ENCODE peak calls at places on chromosomes 2 and 18, in ten cellular contexts. C is sigmoid colon, O is SK-N-SH, Q is transverse colon, T is stomach, R is Panc1, V is endothelial cell of umbilical vein, W is K562, H is suprapubic skin, F is spleen. G is an unnamed sample. For H3K9me3, the result is how much of the 10 kb centered on the place peaks cover.

GRCh38 chr2:53403836-53404413 is 363.7 kb upstream of the CHAC2 start:
- DNase-seq in C (no peak), O (no peak), Q (no peak), T (no peak), R (peak), V (no peak), W (no peak), H (no peak), F (no peak), G (no peak)

GRCh38 chr2:47346107-47346506 is 56.8 kb upstream of the MSH2 start:
- DNase-seq in C (no peak), O (no peak), Q (no peak), T (no peak), R (no peak), V (no peak), W (no peak), H (no peak), F (no peak), G (no peak)

GRCh38 chr2:69177785-69178636 is 165.0 kb downstream of the ANTXR1 start:
- DNase-seq in C (peak), O (peak), Q (peak), T (peak), R (no peak), V (peak), W (peak), H (peak), F (peak), G (peak)

GRCh38 chr2:201879986-201880385 is 73.6 kb downstream of the CDK15 start:
- DNase-seq in C (no peak), O (no peak), Q (no peak), T (no peak), R (no peak), V (no peak), W (no peak), H (peak), F (no peak), G (no peak)

GRCh38 chr2:48483506-48483905 is 46.4 kb upstream of the STON1 start:
- DNase-seq in C (peak), O (no peak), Q (no peak), T (no peak), R (no peak), V (peak), W (no peak), H (no peak), F (no peak), G (no peak)

GRCh38 chr2:19109521-19109920 is 248.9 kb downstream of the OSR1 start:
- DNase-seq in C (no peak), O (no peak), Q (no peak), T (peak), R (no peak), V (no peak), W (no peak), H (no peak), F (no peak), G (no peak)

GRCh38 chr2:126777620-126777978 is 121.1 kb upstream of the TEX51 start:
- DNase-seq in C (no peak), O (no peak), Q (no peak), T (no peak), R (no peak), V (no peak), W (no peak), H (no peak), F (no peak), G (no peak)

GRCh38 chr18:41767960-41768359 is 187.1 kb upstream of the PIK3C3 start:
- DNase-seq in C (no peak), O (peak), Q (no peak), T (no peak), R (no peak), V (no peak), W (no peak), H (no peak), F (no peak), G (no peak)

GRCh38 chr18:62558015-62558663 is 35.3 kb downstream of the ZCCHC2 start:
- DNase-seq in C (no peak), O (no peak), Q (no peak), T (no peak), R (no peak), V (no peak), W (peak), H (no peak), F (no peak), G (no peak)

GRCh38 chr2:227154976-227155375 is 9.0 kb downstream of the COL4A4 start:
- DNase-seq in C (no peak), O (no peak), Q (no peak), T (no peak), R (no peak), V (no peak), W (no peak), H (no peak), F (no peak), G (no peak)

GRCh38 chr2:25853038-25853638 is 25.1 kb downstream of the ASXL2 start:
- DNase-seq in C (no peak), O (no peak), Q (no peak), T (no peak), R (no peak), V (no peak), W (peak), H (no peak), F (no peak), G (no peak)

GRCh38 chr2:9206991-9207640 is 504 bp downstream of the ASAP2 start:
- DNase-seq in C (no peak), O (peak), Q (peak), T (no peak), R (no peak), V (peak), W (peak), H (no peak), F (peak), G (no peak)

GRCh38 chr18:74331404-74331803 is 15.8 kb downstream of the C18orf63 start:
- DNase-seq in C (no peak), O (peak), Q (no peak), T (no peak), R (no peak), V (no peak), W (peak), H (no peak), F (no peak), G (no peak)

GRCh38 chr2:222690564-222691200 is 19.2 kb downstream of the MOGAT1 start:
- DNase-seq in C (peak), O (peak), Q (peak), T (peak), R (peak), V (peak), W (peak), H (no peak), F (peak), G (peak)

GRCh38 chr18:68454511-68455228 is 260.2 kb downstream of the TMX3 start:
- DNase-seq in C (no peak), O (no peak), Q (no peak), T (no peak), R (no peak), V (no peak), W (no peak), H (no peak), F (no peak), G (no peak)

GRCh38 chr2:8692783-8693768 is 11.2 kb downstream of the ID2 start:
- DNase-seq in C (no peak), O (peak), Q (peak), T (peak), R (no peak), V (peak), W (peak), H (no peak), F (no peak), G (no peak)

GRCh38 chr2:217797661-217798069 is 205.1 kb downstream of the TNS1 start:
- DNase-seq in C (peak), O (peak), Q (no peak), T (peak), R (no peak), V (no peak), W (peak), H (peak), F (peak), G (no peak)

GRCh38 chr2:48157150-48157549 is 250.9 kb upstream of the FBXO11 start:
- DNase-seq in C (no peak), O (no peak), Q (no peak), T (no peak), R (no peak), V (no peak), W (no peak), H (no peak), F (no peak), G (no peak)

GRCh38 chr2:70977605-70978205 is 725 bp upstream of the ANKRD53 start:
- DNase-seq in C (peak), O (peak), Q (peak), T (peak), R (no peak), V (peak), W (no peak), H (no peak), F (peak), G (peak)

GRCh38 chr2:82120120-82120519 is 1815.6 kb upstream of the LRRTM1 start:
- DNase-seq in C (no peak), O (no peak), Q (no peak), T (no peak), R (no peak), V (no peak), W (peak), H (no peak), F (no peak), G (no peak)

GRCh38 chr2:206736935-206737334 is 18.7 kb upstream of the DYTN start:
- DNase-seq in C (no peak), O (no peak), Q (no peak), T (no peak), R (no peak), V (no peak), W (no peak), H (no peak), F (no peak), G (no peak)

GRCh38 chr2:192773044-192773443 is 578.3 kb upstream of the TMEFF2 start:
- DNase-seq in C (no peak), O (no peak), Q (no peak), T (no peak), R (no peak), V (no peak), W (no peak), H (no peak), F (no peak), G (no peak)

GRCh38 chr2:105989070-105989469 is 205.0 kb downstream of the UXS1 start:
- DNase-seq in C (no peak), O (no peak), Q (no peak), T (no peak), R (no peak), V (no peak), W (no peak), H (no peak), F (no peak), G (no peak)

GRCh38 chr2:105990624-105991023 is 203.5 kb downstream of the UXS1 start:
- DNase-seq in C (no peak), O (no peak), Q (no peak), T (no peak), R (no peak), V (no peak), W (no peak), H (no peak), F (no peak), G (no peak)
- H3K9me3 ChIP-seq in C (under half), O (under half), Q (under half), T (under half), R (under half), V (under half), W (under half), H (under half), F (under half), G (under half)

GRCh38 chr18:28350821-28351220 is 173.9 kb upstream of the CDH2 start:
- DNase-seq in C (no peak), O (no peak), Q (no peak), T (no peak), R (no peak), V (no peak), W (no peak), H (no peak), F (no peak), G (no peak)
- TF ChIP-seq POLR2AphosphoS5 in C (no peak), O (no peak), Q (no peak), T (no peak), R (no peak), V (no peak), W (no peak), H (no peak), F (no peak), G (no peak)

DNA sequence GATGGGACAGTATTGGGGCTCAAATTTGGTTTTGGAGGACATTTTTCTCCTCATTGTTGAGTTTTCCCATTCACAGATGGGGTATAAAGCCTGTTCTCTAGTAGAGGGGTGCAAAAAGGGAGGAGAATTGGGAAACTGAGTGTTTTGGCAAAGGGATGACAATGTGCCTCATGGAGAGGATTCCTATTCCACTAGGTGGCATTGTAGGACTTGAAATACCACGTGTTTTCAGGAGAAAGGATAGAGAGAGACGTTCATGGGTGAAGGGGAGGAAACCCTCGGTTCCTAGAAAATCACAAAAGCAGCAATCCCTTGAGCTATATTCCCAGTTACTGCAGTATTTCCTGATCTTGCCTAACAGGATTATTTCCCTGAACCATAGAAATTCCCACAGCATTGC is 113.7 kb upstream of the SRD5A2 start:
- DNase-seq in C (no peak), O (peak), Q (no peak), T (no peak), R (no peak), V (no peak), W (peak), H (no peak), F (no peak), G (no peak)
- H3K9me3 ChIP-seq in C (under half), O (under half), Q (under half), T (half or more), R (under half), V (under half), W (under half), H (half or more), F (half or more), G (half or more)

DNA sequence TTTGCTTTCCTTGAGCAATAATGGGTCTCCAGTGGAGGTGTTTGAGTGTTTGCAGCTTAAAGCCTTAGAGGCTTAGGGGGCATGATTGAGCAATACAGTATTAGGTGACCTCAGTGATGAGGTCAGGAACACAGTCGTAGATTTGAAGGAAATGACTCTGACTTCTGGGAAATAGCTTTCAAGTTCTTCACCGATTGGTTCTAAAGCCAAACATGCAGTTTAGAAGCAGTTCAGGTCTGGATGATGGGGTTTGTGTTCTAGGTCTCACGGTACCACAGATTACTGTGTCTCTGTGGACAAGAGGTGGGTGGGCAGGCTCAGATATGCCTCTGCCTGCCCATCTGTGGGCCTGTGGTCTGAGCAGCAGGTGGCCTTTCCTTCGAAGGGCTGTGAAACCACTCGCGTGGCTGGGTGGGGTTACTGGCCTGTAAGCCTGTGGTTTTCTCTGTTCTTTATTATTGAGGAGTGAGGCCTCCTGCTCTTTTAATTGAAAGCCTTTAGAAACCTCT is 7.8 kb downstream of the MTHFD2 start:
- DNase-seq in C (no peak), O (no peak), Q (peak), T (peak), R (no peak), V (peak), W (peak), H (no peak), F (peak), G (no peak)
- TF ChIP-seq POLR2AphosphoS5 in C (peak), O (no peak), Q (no peak), T (no peak), R (peak), V (peak), W (peak), H (no peak), F (no peak), G (peak)

DNA sequence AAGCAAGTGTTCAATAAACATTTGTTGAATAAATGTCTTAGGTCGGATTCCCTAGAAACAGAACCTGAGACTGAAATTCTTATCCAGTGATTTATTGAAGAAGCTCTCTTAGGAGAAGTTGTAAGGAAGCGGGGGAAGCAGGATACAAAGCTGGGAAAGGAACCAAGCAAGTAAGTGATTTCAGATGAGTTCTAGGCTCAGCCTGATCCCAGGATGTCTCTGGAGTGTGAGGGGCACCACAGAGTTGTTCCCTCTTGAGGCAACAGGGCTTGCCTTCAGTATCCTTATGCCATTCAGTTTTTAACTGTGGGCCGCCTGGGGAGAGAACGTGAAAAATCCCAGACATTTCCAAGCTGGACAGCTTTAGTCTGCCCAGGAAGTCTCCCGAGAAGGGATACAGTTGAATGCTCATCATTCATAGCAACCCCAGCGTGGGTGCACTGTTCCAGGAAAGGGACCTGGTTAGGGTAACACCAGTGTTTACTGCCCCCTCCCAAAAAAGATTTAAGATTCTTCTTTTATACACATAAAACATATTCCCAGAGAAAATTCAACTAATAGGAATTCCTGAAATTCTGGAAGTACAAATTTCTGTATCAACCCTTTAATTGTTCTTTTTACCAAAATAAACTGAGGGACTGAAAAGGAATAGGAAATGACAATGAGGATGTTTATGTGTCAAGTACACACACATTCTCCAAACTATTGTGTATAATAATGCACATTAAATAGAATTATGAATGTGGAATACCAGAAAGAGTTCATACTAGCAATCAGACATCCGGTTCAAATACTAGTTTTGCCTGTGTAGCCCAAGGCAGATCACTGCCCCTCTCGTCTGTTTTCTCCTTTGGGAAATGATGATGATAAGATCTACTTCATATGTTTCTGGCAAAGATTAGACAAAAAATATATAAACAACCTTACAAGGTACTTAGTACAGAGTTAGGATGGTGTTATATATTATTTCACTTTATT is 592.1 kb upstream of the CDH2 start:
- DNase-seq in C (no peak), O (no peak), Q (no peak), T (no peak), R (no peak), V (peak), W (no peak), H (no peak), F (no peak), G (no peak)
- H3K9me3 ChIP-seq in C (under half), O (under half), Q (under half), T (under half), R (under half), V (under half), W (under half), H (under half), F (under half), G (under half)

GRCh38 chr18:23136326-23137092 is 1.2 kb downstream of the CABLES1 start:
- DNase-seq in C (no peak), O (peak), Q (no peak), T (peak), R (no peak), V (no peak), W (no peak), H (peak), F (peak), G (peak)
- TF ChIP-seq POLR2AphosphoS5 in C (no peak), O (no peak), Q (no peak), T (no peak), R (no peak), V (no peak), W (no peak), H (no peak), F (no peak), G (peak)

DNA sequence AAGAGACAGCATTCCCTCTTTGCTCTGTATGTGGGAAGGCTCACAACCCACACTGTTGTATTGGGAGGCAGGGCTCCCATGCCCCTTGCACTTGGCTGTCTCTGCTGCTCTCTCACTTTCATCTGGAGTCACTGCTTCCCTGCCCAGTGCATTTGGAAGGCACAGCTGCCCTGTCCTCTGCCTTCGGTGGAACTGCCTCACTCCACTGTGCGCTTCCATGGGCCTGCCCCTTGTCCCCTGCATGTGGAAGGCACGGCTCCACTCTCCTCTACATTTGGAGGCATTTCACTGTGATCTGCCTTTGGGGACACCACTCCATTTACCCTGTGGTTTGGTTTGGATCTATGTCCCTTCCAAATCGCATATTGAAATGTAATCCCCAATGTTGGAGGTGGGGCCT is 9.1 kb upstream of the PROM2 start:
- DNase-seq in C (no peak), O (no peak), Q (no peak), T (peak), R (no peak), V (no peak), W (no peak), H (no peak), F (peak), G (no peak)
- H3K9me3 ChIP-seq in C (under half), O (under half), Q (under half), T (under half), R (under half), V (under half), W (under half), H (under half), F (under half), G (under half)

DNA sequence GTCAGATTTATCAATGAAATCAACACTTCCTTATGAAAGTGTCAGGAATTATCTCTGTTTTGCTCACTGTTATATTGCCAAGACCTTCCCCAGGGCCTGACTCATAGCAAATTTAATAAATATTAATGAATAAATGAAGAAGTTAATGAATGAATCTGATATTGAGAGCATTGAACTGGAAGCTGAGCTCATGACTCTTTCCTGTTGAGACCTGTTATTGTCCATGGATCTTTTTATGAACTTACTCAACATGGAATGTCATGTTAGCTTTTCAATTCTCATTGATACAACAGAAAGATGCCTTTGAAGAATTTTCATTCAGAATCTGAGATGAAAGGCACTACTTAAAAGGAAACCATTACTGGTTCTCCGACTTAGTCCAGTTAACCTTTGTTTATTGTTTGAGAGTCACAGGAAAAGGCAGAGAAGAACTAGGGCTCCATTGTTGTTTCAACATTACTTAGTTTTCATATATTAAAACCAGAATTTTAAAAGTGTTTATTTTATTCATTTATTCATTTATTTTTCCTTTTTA is 90.4 kb upstream of the UNC80 start:
- DNase-seq in C (no peak), O (no peak), Q (no peak), T (no peak), R (no peak), V (no peak), W (no peak), H (no peak), F (no peak), G (no peak)
- TF ChIP-seq POLR2AphosphoS5 in C (no peak), O (no peak), Q (no peak), T (no peak), R (no peak), V (no peak), W (no peak), H (no peak), F (no peak), G (no peak)